ENCODE peak calls at places on chromosomes 12 and 14, in nine cellular contexts. Q is stimulated activated CD4-positive, alpha-beta T cell treated with anti-CD3 and anti-CD28 coated beads, Interleukin-1b, Interleukin-23, amount 100 ng/mL, for 24 hours; C is ecto neural progenitor cell; J is KG1; L is foreskin melanocyte; O is DND-41; W is NCI-H1092 treated with DMSO at 0.1 percent for 48 hours; K is effector memory CD8-positive, alpha-beta T cell; X is HCEC 1CT. M is an unnamed sample.

GRCh38 chr12:3869860-3870259 is 3.3 kb downstream of the PARP11 start:
- DNase-seq in Q (no peak), C (no peak), J (peak; percentile 44), L (no peak), O (peak; percentile 14), W (no peak), K (no peak), X (no peak), M (no peak)

GRCh38 chr14:33163109-33163508 is 224.4 kb downstream of the NPAS3 start:
- DNase-seq in Q (no peak), C (no peak), J (no peak), L (no peak), O (no peak), W (peak; percentile 36), K (no peak), X (no peak), M (no peak)

GRCh38 chr12:79547735-79548347 is 142.9 kb downstream of the PAWR start:
- DNase-seq in Q (no peak), C (peak; percentile 63), J (no peak), L (peak; percentile 69), O (peak; percentile 18), W (peak; percentile 22), K (no peak), X (peak; percentile 88), M (no peak)

GRCh38 chr12:73421832-73422231 is 1115.8 kb upstream of the ATXN7L3B start:
- DNase-seq in Q (no peak), C (no peak), J (no peak), L (peak; percentile 38), O (no peak), W (no peak), K (no peak), X (no peak), M (no peak)

GRCh38 chr14:22532345-22533056 is 56.5 kb downstream of the DAD1 start:
- DNase-seq in Q (no peak), C (no peak), J (no peak), L (peak; percentile 66), O (no peak), W (no peak), K (no peak), X (peak; percentile 69), M (no peak)

GRCh38 chr12:339557-340195 is 49.4 kb downstream of the KDM5A start:
- DNase-seq in Q (no peak), C (no peak), J (no peak), L (no peak), O (no peak), W (peak; percentile 47), K (no peak), X (no peak), M (no peak)

GRCh38 chr14:22657861-22658260 is 13.7 kb upstream of the OR6J1 start:
- DNase-seq in Q (no peak), C (no peak), J (no peak), L (no peak), O (no peak), W (peak; percentile 7), K (no peak), X (peak; percentile 71), M (no peak)

GRCh38 chr14:49982522-49982951 is 89.7 kb downstream of the ARF6 start:
- DNase-seq in Q (no peak), C (no peak), J (no peak), L (no peak), O (no peak), W (no peak), K (no peak), X (peak; percentile 99), M (no peak)

GRCh38 chr14:81449576-81449975 is 49.5 kb upstream of the STON2 start:
- DNase-seq in Q (no peak), C (no peak), J (no peak), L (no peak), O (no peak), W (no peak), K (no peak), X (no peak), M (no peak)

GRCh38 chr14:58829594-58829993 is 191.8 kb downstream of the DACT1 start:
- DNase-seq in Q (no peak), C (no peak), J (no peak), L (no peak), O (no peak), W (no peak), K (no peak), X (no peak), M (no peak)

GRCh38 chr12:51131745-51132521 is 41.0 kb downstream of the TFCP2 start:
- DNase-seq in Q (no peak), C (no peak), J (no peak), L (no peak), O (no peak), W (no peak), K (no peak), X (no peak), M (no peak)

GRCh38 chr14:72957213-72957612 is 30.9 kb downstream of the DCAF4 start:
- DNase-seq in Q (no peak), C (no peak), J (no peak), L (no peak), O (no peak), W (no peak), K (no peak), X (no peak), M (no peak)

GRCh38 chr14:105154476-105154871 is 14.1 kb downstream of the JAG2 start:
- DNase-seq in Q (no peak), C (no peak), J (no peak), L (no peak), O (no peak), W (no peak), K (no peak), X (no peak), M (no peak)

GRCh38 chr12:2930865-2931264 is 28.3 kb upstream of the TEAD4 start:
- DNase-seq in Q (no peak), C (no peak), J (no peak), L (no peak), O (no peak), W (no peak), K (no peak), X (no peak), M (no peak)

M was measured in esophagus muscularis mucosa.